ENCODE peak calls at places on chromosomes 5 and 9, in ten cellular contexts. H is heart left ventricle, C is lower lobe of right lung, Y is stomach, L is cardiac muscle cell, I is fibroblast of lung, S is endodermal cell, M is left ventricle myocardium inferior, T is IMR-90, Q is pancreas. E is an unnamed sample.

GRCh38 chr5:174010365-174010764 is 21.4 kb downstream of the C5orf47 start:
- DNase-seq in Q (no peak), L (no peak), M (no peak), S (no peak), H (no peak), T (no peak), Y (no peak), I (no peak), C (no peak), E (no peak)

GRCh38 chr9:20477940-20478620 is 144.2 kb downstream of the MLLT3 start:
- DNase-seq in M (no peak), C (no peak), I (peak; percentile 69), H (no peak), Y (no peak), T (peak; percentile 53), S (no peak), Q (no peak), L (peak; percentile 17), E (no peak)

GRCh38 chr5:132771559-132771998 is 5.5 kb downstream of the SEPTIN8 start:
- DNase-seq in C (no peak), M (peak; percentile 60), H (peak; percentile 64), L (peak; percentile 73), T (peak; percentile 67), S (peak; percentile 89), Y (no peak), I (peak; percentile 76), Q (no peak), E (peak; percentile 74)

GRCh38 chr9:93110400-93110855 is 14.4 kb downstream of the CARD19 start:
- DNase-seq in S (peak; percentile 14), T (no peak), H (no peak), C (peak; percentile 51), Q (no peak), Y (no peak), I (no peak), M (no peak), L (no peak), E (no peak)

GRCh38 chr5:78503958-78504357 is 143.5 kb downstream of the SCAMP1 start:
- DNase-seq in L (no peak), M (no peak), C (no peak), Y (no peak), Q (no peak), T (no peak), I (peak; percentile 41), S (peak; percentile 25), H (no peak), E (no peak)

GRCh38 chr5:139905401-139905800 is 109.8 kb downstream of the PSD2 start:
- DNase-seq in L (no peak), S (no peak), H (no peak), C (no peak), T (no peak), I (no peak), M (no peak), Q (no peak), Y (no peak), E (no peak)

GRCh38 chr5:34923694-34924461 is 5.5 kb upstream of the DNAJC21 start:
- DNase-seq in I (peak; percentile 90), T (peak; percentile 94), Q (peak; percentile 25), L (peak; percentile 82), C (no peak), Y (no peak), M (no peak), H (no peak), S (no peak), E (no peak)

GRCh38 chr5:124713595-124713994 is 32.8 kb downstream of the ZNF608 start:
- DNase-seq in T (no peak), H (no peak), Q (no peak), M (no peak), S (no peak), Y (no peak), I (no peak), L (no peak), C (no peak), E (no peak)

GRCh38 chr5:69503144-69503488 is 10.5 kb downstream of the OCLN start:
- DNase-seq in T (no peak), S (peak; percentile 63), H (no peak), L (no peak), C (no peak), Q (no peak), M (no peak), Y (no peak), I (no peak), E (no peak)

GRCh38 chr5:98938459-98938858 is 9.7 kb upstream of the CHD1 start:
- DNase-seq in Y (no peak), M (no peak), T (peak; percentile 41), C (no peak), H (no peak), I (peak; percentile 62), S (no peak), L (peak; percentile 23), Q (no peak), E (no peak)

GRCh38 chr5:43996221-43996620 is 393.0 kb downstream of the FGF10 start:
- DNase-seq in T (no peak), C (no peak), Q (no peak), M (no peak), S (no peak), Y (no peak), H (no peak), L (no peak), I (no peak), E (no peak)

GRCh38 chr5:78526049-78526525 is 122.5 kb downstream of the LHFPL2 start:
- DNase-seq in H (no peak), S (no peak), C (no peak), T (peak; percentile 81), Q (no peak), I (peak; percentile 90), L (peak; percentile 73), Y (no peak), M (no peak), E (no peak)

GRCh38 chr5:153658151-153658550 is 167.7 kb downstream of the GRIA1 start:
- DNase-seq in S (no peak), T (no peak), M (no peak), Q (no peak), I (no peak), H (no peak), L (no peak), Y (no peak), C (no peak), E (no peak)

GRCh38 chr9:112029921-112030444 is 133.4 kb downstream of the UGCG start:
- DNase-seq in H (no peak), S (peak; percentile 50), Q (no peak), I (peak; percentile 80), C (no peak), T (peak; percentile 84), M (no peak), Y (peak; percentile 37), L (no peak), E (no peak)

GRCh38 chr9:272251-273213 is 57.9 kb downstream of the DOCK8 start:
- DNase-seq in Y (peak; percentile 41), L (no peak), H (peak; percentile 22), S (no peak), Q (no peak), M (no peak), C (peak; percentile 56), T (no peak), I (no peak), E (no peak)

DNA sequence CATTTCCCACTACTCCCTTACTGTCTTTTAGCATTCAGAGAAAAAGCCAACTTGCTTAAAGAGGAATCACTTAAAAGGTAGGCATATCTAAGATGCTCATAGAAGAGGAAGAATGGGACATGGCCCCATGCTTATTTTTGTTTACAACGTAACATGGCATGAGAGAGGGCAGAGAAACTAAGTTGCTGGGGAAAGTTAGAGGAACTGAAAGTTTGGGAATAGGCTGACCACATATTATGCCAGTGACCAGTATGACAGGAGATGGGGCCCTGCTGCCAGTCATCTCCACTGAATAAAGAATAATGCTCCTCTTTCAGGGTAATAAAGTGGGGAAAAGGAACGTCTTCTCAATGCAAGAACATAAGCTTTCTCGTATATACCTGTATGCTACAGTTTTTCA is 1.9 kb downstream of the PLPP6 start:
- DNase-seq in H (no peak), T (no peak), I (no peak), M (no peak), S (no peak), L (no peak), Q (no peak), Y (no peak), C (no peak), E (no peak)
- H3K4me3 ChIP-seq in H (no peak overlapping the region), T (no peak overlapping the region), I (peak overlapping the region; percentile 11), M (no peak overlapping the region), S (peak overlapping the region; percentile 82), L (no peak overlapping the region), Q (peak overlapping the region; percentile 90), Y (peak overlapping the region; percentile 77), C (no peak overlapping the region), E (no peak overlapping the region)

GRCh38 chr5:55231476-55232193 is 1.8 kb downstream of the CCNO start:
- DNase-seq in M (no peak), C (peak; percentile 47), Y (no peak), I (peak; percentile 12), H (no peak), L (peak; percentile 14), T (no peak), Q (peak; percentile 46), S (peak; percentile 71), E (no peak)
- TF ChIP-seq CTCF in M (no peak), C (no peak), Y (no peak), I (no peak), H (no peak), L (no peak), T (no peak), Q (no peak), S (peak; percentile 42), E (no peak)

GRCh38 chr9:136538599-136539426 is 7.0 kb downstream of the NOTCH1 start:
- DNase-seq in H (peak; percentile 70), S (no peak), C (no peak), Q (no peak), M (peak; percentile 57), T (no peak), Y (no peak), L (peak; percentile 21), I (no peak), E (no peak)
- H3K4me1 ChIP-seq in H (peaks cover 89% of the 10 kb centered on the region), S (no peaks in the 10 kb centered on the region), C (peaks cover 88% of the 10 kb centered on the region), Q (peaks cover 12% of the 10 kb centered on the region), M (peaks cover 93% of the 10 kb centered on the region), T (peaks cover 3% of the 10 kb centered on the region), Y (peaks cover 61% of the 10 kb centered on the region), L (no peaks in the 10 kb centered on the region), I (peaks cover 5% of the 10 kb centered on the region), E (peaks cover 90% of the 10 kb centered on the region)

DNA sequence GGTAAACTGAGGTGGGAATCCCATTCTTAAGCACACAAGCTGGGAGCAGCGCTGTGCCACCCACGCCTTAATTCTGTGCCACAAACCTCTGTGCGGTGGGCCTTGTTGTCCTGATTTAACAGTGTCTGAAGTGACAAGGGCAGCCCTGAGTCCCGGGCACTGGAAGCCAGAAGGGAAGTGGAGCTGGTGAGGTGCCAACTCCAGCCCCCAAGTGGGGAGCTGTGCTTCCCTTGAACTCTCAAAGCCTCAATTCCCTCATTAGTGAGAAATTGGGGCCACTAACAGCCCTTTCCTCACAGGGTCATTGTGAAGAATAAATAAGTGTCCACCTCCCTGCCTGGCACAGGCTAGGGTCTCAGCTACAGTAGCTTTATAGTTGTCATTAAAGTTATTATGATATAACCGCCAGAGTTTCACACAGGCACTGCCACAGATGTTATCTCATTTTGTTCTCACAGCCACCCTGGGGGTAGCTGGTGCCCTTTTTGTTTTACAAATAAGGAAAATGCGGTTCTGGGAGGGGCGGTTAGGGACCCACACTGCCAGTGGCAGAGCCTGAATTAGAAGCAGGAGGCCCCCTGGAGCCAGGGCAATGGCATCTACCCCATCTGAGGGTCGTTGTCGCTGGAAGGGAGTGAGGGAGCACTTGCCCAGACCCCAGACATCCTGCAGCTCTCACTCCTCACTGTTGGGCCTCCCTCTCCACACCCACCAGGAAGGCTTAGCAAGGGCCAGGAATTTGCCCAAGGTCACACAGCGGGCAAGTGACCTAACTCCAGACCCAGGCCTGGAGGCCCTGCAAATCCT is 2.1 kb upstream of the TLX3 start:
- DNase-seq in H (no peak), Q (no peak), I (no peak), L (no peak), M (no peak), C (no peak), Y (no peak), T (no peak), S (peak; percentile 76), E (no peak)
- H3K4me3 ChIP-seq in H (no peak overlapping the region), Q (no peak overlapping the region), I (no peak overlapping the region), L (no peak overlapping the region), M (no peak overlapping the region), C (no peak overlapping the region), Y (no peak overlapping the region), T (no peak overlapping the region), S (no peak overlapping the region), E (no peak overlapping the region)